ENCODE peak calls at places on chromosomes 16 and 17, in seven cellular contexts. B, I, R, X, N, P and F are unnamed samples.

GRCh38 chr17:83101805-83102480 is 22.5 kb downstream of the METRNL start:
- DNase-seq in I (no peak), R (peak; percentile 77), X (peak; percentile 85), B (no peak), P (no peak), N (no peak), F (peak; percentile 36)

GRCh38 chr17:44216674-44217073 is 2.8 kb downstream of the UBTF start:
- DNase-seq in N (no peak), B (no peak), I (no peak), P (no peak), X (no peak), R (no peak), F (no peak)

GRCh38 chr16:23080747-23081146 is 68.5 kb downstream of the USP31 start:
- DNase-seq in P (no peak), X (no peak), N (peak; percentile 6), R (no peak), I (no peak), B (no peak), F (no peak)

GRCh38 chr16:56227936-56228335 is 36.6 kb downstream of the GNAO1 start:
- DNase-seq in N (no peak), P (no peak), I (no peak), B (no peak), R (no peak), X (no peak), F (no peak)

GRCh38 chr16:65878347-65878746 is 488.1 kb upstream of the CDH5 start:
- DNase-seq in P (no peak), B (no peak), N (no peak), R (no peak), X (no peak), I (no peak), F (no peak)

GRCh38 chr17:61128671-61129115 is 270.9 kb upstream of the TBX2 start:
- DNase-seq in X (no peak), I (peak; percentile 52), B (no peak), P (peak; percentile 78), R (no peak), N (no peak), F (no peak)

GRCh38 chr17:35116845-35117244 is 2.8 kb downstream of the RAD51D start:
- DNase-seq in N (no peak), P (no peak), X (no peak), B (no peak), I (no peak), R (no peak), F (no peak)

GRCh38 chr16:54430491-54431030 is 144.0 kb upstream of the IRX3 start:
- DNase-seq in P (peak; percentile 57), B (peak; percentile 84), N (peak; percentile 63), X (no peak), I (peak; percentile 29), R (no peak), F (peak; percentile 54)

GRCh38 chr17:75238020-75238580 is 23.3 kb downstream of the GGA3 start:
- DNase-seq in R (no peak), N (no peak), B (no peak), I (no peak), P (no peak), X (no peak), F (no peak)

GRCh38 chr16:57528499-57529323 is 7.7 kb downstream of the CCDC102A start:
- DNase-seq in X (peak; percentile 89), B (no peak), I (no peak), N (no peak), P (no peak), R (peak; percentile 44), F (no peak)

GRCh38 chr17:35519442-35519841 is 18.0 kb downstream of the SLFN12L start:
- DNase-seq in X (no peak), N (no peak), I (no peak), B (no peak), R (no peak), P (no peak), F (no peak)

GRCh38 chr16:57619606-57620315 is 8.7 kb upstream of the ADGRG1 start:
- DNase-seq in B (no peak), N (no peak), X (peak; percentile 79), P (no peak), R (peak; percentile 66), I (no peak), F (no peak)

GRCh38 chr16:69814561-69814960 is 52.4 kb downstream of the WWP2 start:
- DNase-seq in I (no peak), R (no peak), P (no peak), X (no peak), N (no peak), B (no peak), F (no peak)

GRCh38 chr16:21053595-21053994 is 97.1 kb downstream of the DNAH3 start:
- DNase-seq in N (no peak), X (no peak), R (no peak), I (no peak), P (no peak), B (no peak), F (no peak)

GRCh38 chr16:50583211-50583610 is 35.0 kb downstream of the NKD1 start:
- DNase-seq in B (no peak), P (no peak), R (no peak), I (no peak), X (no peak), N (no peak), F (no peak)

GRCh38 chr16:78310990-78311561 is 211.6 kb downstream of the WWOX start:
- DNase-seq in R (no peak), P (no peak), B (no peak), N (peak; percentile 61), X (no peak), I (peak; percentile 2), F (no peak)

GRCh38 chr17:83185023-83186002 is 105.9 kb downstream of the METRNL start:
- DNase-seq in B (no peak), P (no peak), I (no peak), X (no peak), R (no peak), N (no peak), F (no peak)

GRCh38 chr17:2796164-2797140 is at the start of gene RAP1GAP2:
- DNase-seq in I (no peak), P (no peak), R (peak; percentile 93), X (peak; percentile 74), N (no peak), B (no peak), F (no peak)
- H3K4me3 ChIP-seq in I (no peak within 1 kb of the TSS), P (no peak within 1 kb of the TSS), R (peak within 1 kb of the TSS; percentile 51), X (peak within 1 kb of the TSS; percentile 25), N (no peak within 1 kb of the TSS), B (no peak within 1 kb of the TSS), F (no peak within 1 kb of the TSS)

DNA sequence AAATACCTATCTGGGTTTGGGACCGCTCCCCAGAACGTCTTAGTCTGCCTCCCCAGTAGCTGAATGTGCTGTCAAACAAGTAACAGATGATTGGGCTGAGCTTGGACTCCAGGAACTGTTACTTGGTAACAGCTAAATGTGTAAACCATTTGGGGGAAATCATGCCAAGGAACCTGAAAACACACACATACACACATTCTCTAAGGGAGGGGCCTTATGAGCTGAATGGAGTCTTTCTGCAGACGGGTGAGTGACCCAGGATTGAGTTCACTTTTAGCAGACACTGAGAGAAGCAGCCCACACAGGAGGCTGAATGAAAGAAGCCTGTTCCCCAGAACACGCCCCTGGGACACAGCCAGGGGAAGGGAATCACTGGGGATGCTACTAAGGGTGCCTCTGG is 1.6 kb downstream of the ACLY start:
- DNase-seq in X (no peak), N (peak; percentile 79), B (no peak), P (peak; percentile 65), I (peak; percentile 59), R (no peak), F (peak; percentile 14)
- H3K4me3 ChIP-seq in X (no peak overlapping the region), N (peak overlapping the region; percentile 74), B (peak overlapping the region; percentile 93), P (peak overlapping the region; percentile 100), I (peak overlapping the region; percentile 72), R (peak overlapping the region; percentile 100), F (peak overlapping the region; percentile 99)

GRCh38 chr16:27171584-27171983 is 31.7 kb upstream of the KDM8 start:
- DNase-seq in P (no peak), N (no peak), R (no peak), X (no peak), B (no peak), I (no peak), F (no peak)

GRCh38 chr16:27174007-27174406 is 29.3 kb upstream of the KDM8 start:
- DNase-seq in P (no peak), I (no peak), R (no peak), B (no peak), X (peak; percentile 55), N (no peak), F (no peak)

GRCh38 chr16:27175888-27176287 is 27.4 kb upstream of the KDM8 start:
- DNase-seq in P (peak; percentile 10), B (no peak), N (no peak), I (no peak), R (no peak), X (no peak), F (no peak)

GRCh38 chr16:27177031-27177774 is 26.1 kb upstream of the KDM8 start:
- DNase-seq in N (peak; percentile 88), I (peak; percentile 93), B (no peak), R (no peak), X (no peak), P (peak; percentile 92), F (peak; percentile 80)

GRCh38 chr16:27174798-27175197 is 28.5 kb upstream of the KDM8 start:
- DNase-seq in B (no peak), R (no peak), N (peak; percentile 82), X (no peak), I (peak; percentile 53), P (peak; percentile 48), F (no peak)
- H3K4me3 ChIP-seq in B (no peak overlapping the region), R (no peak overlapping the region), N (no peak overlapping the region), X (no peak overlapping the region), I (no peak overlapping the region), P (no peak overlapping the region), F (no peak overlapping the region)

GRCh38 chr17:45743626-45744326 is 40.3 kb upstream of the CRHR1 start:
- DNase-seq in P (no peak), B (no peak), R (no peak), N (no peak), I (no peak), X (no peak), F (no peak)

GRCh38 chr17:45739786-45740185 is 44.3 kb upstream of the CRHR1 start:
- DNase-seq in B (no peak), P (no peak), X (no peak), R (peak; percentile 83), N (no peak), I (no peak), F (no peak)

GRCh38 chr17:45745843-45746494 is 38.2 kb upstream of the CRHR1 start:
- DNase-seq in I (no peak), X (no peak), R (no peak), B (no peak), N (no peak), P (no peak), F (no peak)

GRCh38 chr17:45740553-45741330 is 43.4 kb upstream of the CRHR1 start:
- DNase-seq in B (no peak), R (no peak), N (peak; percentile 11), X (no peak), P (peak; percentile 35), I (peak; percentile 13), F (peak; percentile 72)

DNA sequence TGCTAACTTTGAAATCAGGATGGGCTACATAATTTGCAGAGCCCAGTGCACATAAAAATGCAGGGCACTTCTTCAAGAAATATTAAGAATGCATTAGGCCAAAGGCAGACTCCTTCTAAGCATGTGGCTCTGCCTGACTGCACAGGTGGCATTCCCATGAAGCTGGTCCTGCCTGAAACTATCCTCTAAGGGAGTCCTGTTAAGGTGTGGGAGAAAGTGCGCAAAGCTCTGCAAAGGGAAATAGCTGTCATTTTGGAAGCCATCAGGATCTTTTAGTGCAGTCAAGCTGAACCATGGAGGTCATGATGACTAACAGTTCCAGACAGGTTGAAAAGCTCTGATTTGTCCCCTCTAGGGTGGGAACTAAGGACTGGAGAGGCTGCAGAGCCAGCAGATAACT is 41.9 kb upstream of the CRHR1 start:
- DNase-seq in I (no peak), P (no peak), R (no peak), B (no peak), X (no peak), N (no peak), F (no peak)
- H3K4me3 ChIP-seq in I (no peak overlapping the region), P (no peak overlapping the region), R (no peak overlapping the region), B (no peak overlapping the region), X (no peak overlapping the region), N (no peak overlapping the region), F (no peak overlapping the region)

GRCh38 chr17:40107266-40107980 is 7.0 kb upstream of the NR1D1 start:
- DNase-seq in I (no peak), X (no peak), N (no peak), B (no peak), P (peak; percentile 42), R (no peak), F (no peak)
- H3K4me3 ChIP-seq in I (no peak overlapping the region), X (no peak overlapping the region), N (no peak overlapping the region), B (no peak overlapping the region), P (no peak overlapping the region), R (peak overlapping the region; percentile 17), F (no peak overlapping the region)